ENCODE peak calls at places on chromosomes 7 and 10, in ten cellular contexts. V is body of pancreas, I is neural crest cell, J is adrenal gland, M is endothelial cell, K is heart right ventricle, D is HCT116, N is transverse colon, F is nephron progenitor cell, L is GM13976. U is an unnamed sample.

GRCh38 chr10:86329896-86330680 is 36.5 kb downstream of the GRID1 start:
- DNase-seq in M (no peak), I (no peak), J (no peak), V (no peak), D (no peak), K (no peak), N (no peak), F (no peak), L (no peak), U (no peak)

GRCh38 chr10:29039659-29040309 is 249.1 kb upstream of the LYZL1 start:
- DNase-seq in J (no peak), N (no peak), F (no peak), M (no peak), V (no peak), K (no peak), L (no peak), I (no peak), D (no peak), U (no peak)

GRCh38 chr7:105212236-105212635 is 176.5 kb downstream of the SRPK2 start:
- DNase-seq in D (no peak), L (no peak), K (no peak), N (no peak), I (no peak), J (no peak), F (no peak), M (no peak), V (no peak), U (no peak)

GRCh38 chr7:82266081-82266480 is 177.5 kb downstream of the CACNA2D1 start:
- DNase-seq in J (no peak), M (no peak), N (no peak), K (no peak), V (no peak), I (no peak), L (no peak), F (no peak), D (no peak), U (no peak)

GRCh38 chr7:118185163-118185860 is 1.3 kb downstream of the LSM8 start:
- DNase-seq in I (no peak), K (no peak), L (no peak), J (no peak), F (no peak), M (no peak), V (no peak), N (no peak), D (no peak), U (no peak)

GRCh38 chr7:157429001-157429679 is 92.3 kb downstream of the DNAJB6 start:
- DNase-seq in F (no peak), M (no peak), N (no peak), J (no peak), L (no peak), I (no peak), V (peak; percentile 16), K (no peak), D (no peak), U (no peak)

GRCh38 chr7:118104812-118105441 is 79.0 kb upstream of the LSM8 start:
- DNase-seq in D (peak; percentile 15), J (no peak), M (no peak), I (no peak), L (peak; percentile 11), N (no peak), K (no peak), F (no peak), V (no peak), U (peak; percentile 23)

GRCh38 chr7:87628780-87629569 is 777 bp downstream of the RUNDC3B start:
- DNase-seq in M (peak; percentile 20), F (peak; percentile 51), L (peak; percentile 32), K (peak; percentile 13), N (peak; percentile 73), I (peak; percentile 4), J (peak; percentile 89), V (peak; percentile 29), D (peak; percentile 39), U (peak; percentile 15)

GRCh38 chr10:5458425-5458824 is 40.9 kb downstream of the CALML5 start:
- DNase-seq in D (no peak), K (no peak), N (no peak), J (no peak), M (no peak), I (no peak), V (no peak), F (no peak), L (no peak), U (no peak)

GRCh38 chr10:74333174-74333573 is 182.2 kb downstream of the ADK start:
- DNase-seq in N (no peak), I (no peak), F (no peak), K (no peak), L (no peak), M (no peak), J (no peak), D (no peak), V (no peak), U (no peak)

GRCh38 chr7:125465527-125465926 is 535.9 kb upstream of the POT1 start:
- DNase-seq in V (no peak), F (no peak), D (no peak), K (no peak), J (no peak), I (no peak), M (no peak), N (no peak), L (no peak), U (no peak)

GRCh38 chr7:74495112-74495880 is 41.6 kb downstream of the GTF2IRD1 start:
- DNase-seq in V (no peak), M (no peak), I (no peak), D (no peak), F (no peak), L (no peak), J (no peak), N (no peak), K (peak; percentile 48), U (no peak)

GRCh38 chr10:87101996-87102395 is 7.0 kb downstream of the SHLD2 start:
- DNase-seq in I (no peak), L (no peak), N (no peak), V (no peak), K (no peak), M (no peak), J (no peak), F (no peak), D (no peak), U (no peak)

GRCh38 chr7:78939669-78940068 is 513.8 kb downstream of the MAGI2 start:
- DNase-seq in L (no peak), N (no peak), I (no peak), F (no peak), V (no peak), J (no peak), D (no peak), M (no peak), K (no peak), U (no peak)

GRCh38 chr10:33330543-33331019 is 3.9 kb downstream of the NRP1 start:
- DNase-seq in N (peak; percentile 87), L (peak; percentile 61), V (peak; percentile 80), K (peak; percentile 84), M (peak; percentile 87), I (peak; percentile 97), D (peak; percentile 64), J (peak; percentile 94), F (peak; percentile 93), U (peak; percentile 73)

GRCh38 chr10:37975407-37975991 is 948 bp downstream of the ZNF25 start:
- DNase-seq in K (no peak), L (no peak), I (no peak), N (no peak), V (no peak), M (no peak), D (no peak), F (no peak), J (no peak), U (peak; percentile 9)

GRCh38 chr7:92460510-92460909 is 13.2 kb downstream of the GATAD1 start:
- DNase-seq in N (no peak), V (no peak), J (no peak), M (no peak), F (no peak), I (no peak), D (no peak), L (no peak), K (no peak), U (no peak)

GRCh38 chr10:44959243-44960097 is at the start of gene RASSF4:
- DNase-seq in V (peak; percentile 95), L (peak; percentile 99), J (peak; percentile 94), F (peak; percentile 95), I (peak; percentile 85), M (peak; percentile 91), K (peak; percentile 97), N (peak; percentile 97), D (peak; percentile 52), U (peak; percentile 98)
- TF ChIP-seq CTCF in V (no peak), L (no peak), J (peak; percentile 15), F (no peak), I (no peak), M (no peak), K (no peak), N (no peak), D (no peak), U (no peak)

DNA sequence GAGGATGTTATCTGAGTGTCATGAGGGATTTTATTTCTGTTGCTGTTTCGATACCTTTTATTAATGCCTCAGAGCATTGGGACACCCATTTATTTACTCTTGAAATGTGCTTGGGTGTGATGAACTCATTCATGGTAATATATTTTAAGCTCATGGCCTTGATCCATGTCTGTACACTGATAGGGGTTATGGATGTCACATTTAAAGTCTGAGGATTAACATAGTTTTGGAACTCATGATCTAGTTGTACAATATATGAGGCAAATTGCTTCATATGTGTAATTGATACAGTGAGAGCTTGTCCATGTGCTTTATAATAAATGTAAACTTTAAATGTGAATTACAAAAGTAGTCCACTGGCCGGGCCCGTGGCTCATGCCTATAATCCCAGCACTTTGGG is 23.0 kb upstream of the ZRANB1 start:
- DNase-seq in M (no peak), I (no peak), L (no peak), N (no peak), V (no peak), D (no peak), K (no peak), F (no peak), J (no peak), U (no peak)
- TF ChIP-seq CTCF in M (no peak), I (no peak), L (no peak), N (no peak), V (no peak), D (no peak), K (no peak), F (no peak), J (no peak), U (no peak)

GRCh38 chr10:71218046-71218832 is 5.9 kb downstream of the UNC5B start:
- DNase-seq in M (no peak), I (no peak), V (no peak), N (no peak), F (no peak), D (peak; percentile 36), J (peak; percentile 51), L (peak; percentile 42), K (no peak), U (no peak)
- TF ChIP-seq CTCF in M (no peak), I (no peak), V (no peak), N (no peak), F (no peak), D (no peak), J (no peak), L (no peak), K (no peak), U (no peak)

GRCh38 chr7:148014473-148014872 is 576.1 kb upstream of the C7orf33 start:
- DNase-seq in M (no peak), F (no peak), D (no peak), K (no peak), N (no peak), J (no peak), I (no peak), V (no peak), L (no peak), U (no peak)

DNA sequence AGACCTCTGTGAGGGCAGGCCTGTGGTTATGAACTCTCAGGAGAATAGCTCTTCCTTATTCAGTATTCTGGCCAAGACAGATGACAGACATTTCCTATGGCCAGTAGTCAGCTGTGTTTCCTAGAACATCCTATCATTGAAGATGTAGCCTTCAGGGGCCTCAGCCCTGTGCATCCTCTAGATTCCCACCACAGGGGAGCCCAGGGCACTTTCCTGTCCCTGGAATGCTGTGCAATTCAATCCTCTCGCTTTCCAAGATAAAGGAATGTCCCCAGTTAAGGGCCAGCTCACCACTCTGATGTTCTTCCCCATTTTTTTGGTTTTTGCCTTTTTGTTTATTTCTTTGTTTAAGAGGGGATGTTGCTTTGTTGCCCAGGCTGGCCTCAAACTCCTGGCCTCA is 578.8 kb upstream of the C7orf33 start:
- DNase-seq in L (no peak), V (no peak), J (no peak), N (no peak), I (no peak), D (no peak), F (no peak), K (no peak), M (no peak), U (no peak)
- TF ChIP-seq CTCF in L (no peak), V (no peak), J (no peak), N (no peak), I (no peak), D (no peak), F (no peak), K (no peak), M (no peak), U (no peak)

U was measured in GM20000.